ENCODE peak calls at places on chromosomes 5 and 9, in eight cellular contexts. W is lower leg skin, X is stomach, P is IMR-90, R is AG04449, Q is activated B cell treated with CpG ODN at 0.5 μM for 24 hours, B is SK-N-SH, N is dorsolateral prefrontal cortex. A is an unnamed sample.

GRCh38 chr5:6576861-6577501 is 55.9 kb downstream of the NSUN2 start:
- DNase-seq in W (peak), X (no peak), P (peak), R (no peak), Q (no peak), B (peak), N (no peak), A (no peak)

GRCh38 chr5:153900703-153901395 is 137.9 kb downstream of the FAM114A2 start:
- DNase-seq in W (no peak), X (no peak), P (peak), R (peak), Q (no peak), B (no peak), N (no peak), A (no peak)

GRCh38 chr9:35538361-35539234 is 48.7 kb downstream of the RUSC2 start:
- DNase-seq in W (peak), X (peak), P (peak), R (no peak), Q (no peak), B (peak), N (peak), A (peak)

GRCh38 chr9:38435526-38435925 is 11.3 kb upstream of the IGFBPL1 start:
- DNase-seq in W (no peak), X (no peak), P (no peak), R (no peak), Q (no peak), B (no peak), N (no peak), A (no peak)

GRCh38 chr5:124527220-124527991 is 219.0 kb downstream of the ZNF608 start:
- DNase-seq in W (no peak), X (no peak), P (peak), R (no peak), Q (no peak), B (no peak), N (no peak), A (no peak)

GRCh38 chr9:37969130-37969529 is 65.2 kb upstream of the SLC25A51 start:
- DNase-seq in W (no peak), X (peak), P (peak), R (no peak), Q (no peak), B (no peak), N (no peak), A (no peak)

GRCh38 chr5:178434851-178435250 is 155.3 kb downstream of the COL23A1 start:
- DNase-seq in W (peak), X (no peak), P (no peak), R (no peak), Q (no peak), B (peak), N (no peak), A (no peak)

GRCh38 chr9:114906922-114907571 is 23.3 kb downstream of the TNFSF8 start:
- DNase-seq in W (no peak), X (no peak), P (peak), R (no peak), Q (no peak), B (peak), N (no peak), A (no peak)

GRCh38 chr5:177473461-177473991 is at the start of gene DBN1:
- DNase-seq in W (no peak), X (peak), P (no peak), R (no peak), Q (peak), B (peak), N (no peak), A (no peak)

GRCh38 chr5:131379723-131380122 is 115.9 kb downstream of the CDC42SE2 start:
- DNase-seq in W (no peak), X (no peak), P (peak), R (no peak), Q (peak), B (no peak), N (no peak), A (no peak)

GRCh38 chr9:70421272-70422180 is 7.1 kb upstream of the KLF9 start:
- DNase-seq in W (no peak), X (no peak), P (peak), R (no peak), Q (no peak), B (no peak), N (no peak), A (no peak)

GRCh38 chr9:94817291-94818195 is 91.0 kb downstream of the AOPEP start:
- DNase-seq in W (no peak), X (no peak), P (no peak), R (no peak), Q (no peak), B (no peak), N (no peak), A (no peak)

GRCh38 chr9:104608336-104608735 is 2.9 kb upstream of the OR13C2 start:
- DNase-seq in W (no peak), X (no peak), P (no peak), R (no peak), Q (no peak), B (no peak), N (no peak), A (no peak)

GRCh38 chr5:35859101-35859661 is 2.5 kb downstream of the IL7R start:
- DNase-seq in W (no peak), X (no peak), P (peak), R (no peak), Q (no peak), B (no peak), N (no peak), A (no peak)

GRCh38 chr5:40879163-40879942 is 29.9 kb upstream of the C7 start:
- DNase-seq in W (no peak), X (no peak), P (peak), R (no peak), Q (no peak), B (peak), N (no peak), A (no peak)

GRCh38 chr5:77867194-77867691 is 91.1 kb upstream of the TBCA start:
- DNase-seq in W (no peak), X (no peak), P (peak), R (no peak), Q (no peak), B (peak), N (no peak), A (no peak)

GRCh38 chr5:179802950-179803562 is 3.6 kb downstream of the MGAT4B start:
- DNase-seq in W (peak), X (no peak), P (no peak), R (no peak), Q (no peak), B (no peak), N (no peak), A (no peak)

GRCh38 chr5:93422652-93423332 is 158.2 kb downstream of the NR2F1-AS1 start:
- DNase-seq in W (no peak), X (no peak), P (no peak), R (no peak), Q (no peak), B (peak), N (no peak), A (no peak)

GRCh38 chr5:95962785-95963184 is 1.1 kb upstream of the ELL2 start:
- DNase-seq in W (no peak), X (no peak), P (no peak), R (no peak), Q (no peak), B (no peak), N (no peak), A (no peak)

GRCh38 chr5:79793722-79794121 is 104.1 kb downstream of the CMYA5 start:
- DNase-seq in W (no peak), X (no peak), P (no peak), R (no peak), Q (no peak), B (no peak), N (no peak), A (no peak)

GRCh38 chr5:133635051-133635450 is 22.7 kb upstream of the FSTL4 start:
- DNase-seq in W (no peak), X (no peak), P (peak), R (no peak), Q (no peak), B (no peak), N (no peak), A (no peak)

GRCh38 chr5:144191998-144192397 is 21.3 kb downstream of the KCTD16 start:
- DNase-seq in W (no peak), X (no peak), P (peak), R (no peak), Q (no peak), B (no peak), N (no peak), A (no peak)

GRCh38 chr5:103466494-103466893 is 96.1 kb downstream of the NUDT12 start:
- DNase-seq in W (no peak), X (no peak), P (peak), R (no peak), Q (no peak), B (no peak), N (no peak), A (no peak)

GRCh38 chr5:88058625-88059024 is 210.0 kb downstream of the TMEM161B start:
- DNase-seq in W (no peak), X (no peak), P (no peak), R (no peak), Q (no peak), B (no peak), N (no peak), A (no peak)

GRCh38 chr9:129419382-129419899 is 201.5 kb downstream of the C9orf50 start:
- DNase-seq in W (no peak), X (no peak), P (no peak), R (no peak), Q (no peak), B (no peak), N (no peak), A (no peak)

GRCh38 chr5:26388946-26389345 is 649.4 kb downstream of the CDH9 start:
- DNase-seq in W (no peak), X (no peak), P (no peak), R (no peak), Q (no peak), B (no peak), N (no peak), A (no peak)

GRCh38 chr9:78756813-78757510 is 460.0 kb downstream of the PSAT1 start:
- DNase-seq in W (no peak), X (no peak), P (no peak), R (no peak), Q (no peak), B (no peak), N (no peak), A (no peak)

GRCh38 chr5:102895976-102896375 is 140.9 kb downstream of the PAM start:
- DNase-seq in W (no peak), X (no peak), P (no peak), R (no peak), Q (no peak), B (no peak), N (no peak), A (no peak)

GRCh38 chr5:142506756-142507155 is 179.1 kb downstream of the FGF1 start:
- DNase-seq in W (no peak), X (no peak), P (no peak), R (no peak), Q (no peak), B (no peak), N (no peak), A (no peak)

GRCh38 chr5:142499591-142500384 is 175.0 kb upstream of the SPRY4 start:
- DNase-seq in W (no peak), X (no peak), P (no peak), R (no peak), Q (no peak), B (no peak), N (no peak), A (no peak)

GRCh38 chr5:142506046-142506445 is 179.8 kb downstream of the FGF1 start:
- DNase-seq in W (no peak), X (no peak), P (peak), R (no peak), Q (no peak), B (no peak), N (no peak), A (no peak)

GRCh38 chr5:142500506-142500905 is 175.7 kb upstream of the SPRY4 start:
- DNase-seq in W (no peak), X (no peak), P (no peak), R (no peak), Q (no peak), B (no peak), N (no peak), A (no peak)

DNA sequence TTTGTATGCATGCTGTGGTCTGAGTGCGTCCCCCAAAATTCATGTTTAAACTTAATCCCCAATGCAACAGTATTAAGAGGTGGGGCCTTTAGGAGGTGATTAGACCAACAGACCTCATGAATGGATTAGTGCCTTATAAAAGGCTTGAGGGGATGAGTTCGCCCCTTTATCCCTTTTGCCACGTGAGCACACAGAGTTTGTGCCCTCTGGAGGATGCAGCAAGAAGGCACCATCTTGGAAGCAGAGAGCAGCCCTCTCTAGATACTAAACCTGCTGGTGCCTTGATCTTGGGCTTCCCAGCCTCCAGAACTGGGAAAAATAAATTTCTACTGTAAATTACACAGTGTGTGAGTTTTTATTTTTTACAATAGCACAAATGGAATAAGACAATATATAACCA is 177.1 kb upstream of the SPRY4 start:
- DNase-seq in W (no peak), X (no peak), P (no peak), R (no peak), Q (no peak), B (no peak), N (no peak), A (no peak)
- TF ChIP-seq CTCF in W (no peak), X (no peak), P (no peak), R (no peak), Q (no peak), B (no peak), N (no peak), A (no peak)

GRCh38 chr9:109182940-109183798 is 16.1 kb upstream of the FRRS1L start:
- DNase-seq in W (peak), X (peak), P (peak), R (no peak), Q (no peak), B (peak), N (no peak), A (no peak)
- TF ChIP-seq CTCF in W (no peak), X (peak), P (peak), R (peak), Q (no peak), B (peak), N (peak), A (peak)

GRCh38 chr9:11045589-11045988 is 432.8 kb upstream of the PTPRD start:
- DNase-seq in W (no peak), X (no peak), P (no peak), R (no peak), Q (no peak), B (no peak), N (no peak), A (no peak)
- TF ChIP-seq CTCF in W (no peak), X (no peak), P (no peak), R (no peak), Q (no peak), B (no peak), N (no peak), A (no peak)

DNA sequence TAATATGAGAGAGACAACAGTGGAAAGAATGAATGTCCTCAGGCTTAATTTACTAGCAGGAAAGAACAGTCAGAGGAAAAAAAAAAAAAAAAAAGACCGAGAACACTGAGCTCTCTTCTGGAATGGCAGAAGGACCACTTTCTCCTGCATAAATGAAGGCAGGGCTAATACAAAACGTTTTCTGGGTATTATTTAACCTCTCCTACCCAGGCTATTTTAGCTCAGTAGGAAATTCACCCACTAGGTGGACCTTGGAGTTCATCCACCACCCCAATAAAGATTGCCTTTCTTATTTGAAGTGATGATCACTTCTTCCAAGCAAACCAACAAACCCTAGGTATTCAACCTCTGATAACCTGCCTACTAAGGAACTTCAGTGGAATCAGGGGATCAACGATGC is 3.7 kb downstream of the GLIS3 start:
- DNase-seq in W (no peak), X (no peak), P (no peak), R (no peak), Q (no peak), B (no peak), N (no peak), A (no peak)
- TF ChIP-seq CTCF in W (no peak), X (no peak), P (no peak), R (no peak), Q (no peak), B (peak), N (no peak), A (no peak)

DNA sequence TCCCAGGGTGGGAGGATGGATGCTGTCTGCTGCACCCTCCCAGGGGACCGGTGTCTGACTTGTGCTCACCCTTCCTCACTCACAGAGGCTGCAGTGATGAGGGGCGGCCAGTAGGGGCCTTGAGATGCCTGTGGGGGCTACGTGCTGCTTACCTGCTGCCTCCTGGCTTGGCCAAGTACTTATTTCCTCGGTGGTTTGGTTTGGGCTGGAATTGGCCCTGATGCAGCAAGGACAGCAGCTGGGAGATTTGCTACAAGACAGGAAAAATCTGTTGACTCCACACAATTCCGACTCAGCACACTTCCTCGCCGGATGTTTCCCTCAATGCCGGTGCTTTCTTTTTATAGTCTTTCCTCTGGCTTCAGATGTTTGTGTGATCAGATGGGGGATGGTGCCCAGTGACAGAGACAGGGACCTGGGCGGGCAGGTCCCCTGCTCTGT is 6.6 kb downstream of the PCDH12 start:
- DNase-seq in W (peak), X (no peak), P (no peak), R (no peak), Q (no peak), B (peak), N (no peak), A (no peak)
- TF ChIP-seq CTCF in W (no peak), X (no peak), P (peak), R (peak), Q (no peak), B (peak), N (no peak), A (peak)

GRCh38 chr9:101706261-101706798 is 32.1 kb downstream of the GRIN3A start:
- DNase-seq in W (no peak), X (no peak), P (no peak), R (no peak), Q (no peak), B (no peak), N (no peak), A (no peak)

GRCh38 chr9:101702257-101702656 is 36.2 kb downstream of the GRIN3A start:
- DNase-seq in W (no peak), X (no peak), P (no peak), R (no peak), Q (no peak), B (no peak), N (no peak), A (no peak)

GRCh38 chr9:101707708-101708107 is 30.7 kb downstream of the GRIN3A start:
- DNase-seq in W (no peak), X (no peak), P (no peak), R (no peak), Q (no peak), B (no peak), N (no peak), A (no peak)

GRCh38 chr9:101706929-101707328 is 31.5 kb downstream of the GRIN3A start:
- DNase-seq in W (no peak), X (no peak), P (no peak), R (no peak), Q (no peak), B (peak), N (no peak), A (no peak)

GRCh38 chr9:101705135-101705661 is 33.2 kb downstream of the GRIN3A start:
- DNase-seq in W (peak), X (no peak), P (no peak), R (no peak), Q (no peak), B (no peak), N (peak), A (peak)
- TF ChIP-seq CTCF in W (no peak), X (no peak), P (no peak), R (peak), Q (no peak), B (no peak), N (no peak), A (no peak)

GRCh38 chr9:124130277-124131075 is 118.9 kb downstream of the LHX2 start:
- DNase-seq in W (no peak), X (no peak), P (no peak), R (no peak), Q (no peak), B (no peak), N (no peak), A (no peak)

GRCh38 chr9:124134526-124134925 is 123.0 kb downstream of the LHX2 start:
- DNase-seq in W (peak), X (no peak), P (no peak), R (no peak), Q (no peak), B (no peak), N (no peak), A (no peak)

GRCh38 chr9:124132671-124133147 is 121.1 kb downstream of the LHX2 start:
- DNase-seq in W (peak), X (no peak), P (peak), R (no peak), Q (no peak), B (no peak), N (no peak), A (no peak)

GRCh38 chr9:124135813-124136365 is 121.9 kb upstream of the NEK6 start:
- DNase-seq in W (peak), X (no peak), P (no peak), R (no peak), Q (no peak), B (no peak), N (no peak), A (no peak)

DNA sequence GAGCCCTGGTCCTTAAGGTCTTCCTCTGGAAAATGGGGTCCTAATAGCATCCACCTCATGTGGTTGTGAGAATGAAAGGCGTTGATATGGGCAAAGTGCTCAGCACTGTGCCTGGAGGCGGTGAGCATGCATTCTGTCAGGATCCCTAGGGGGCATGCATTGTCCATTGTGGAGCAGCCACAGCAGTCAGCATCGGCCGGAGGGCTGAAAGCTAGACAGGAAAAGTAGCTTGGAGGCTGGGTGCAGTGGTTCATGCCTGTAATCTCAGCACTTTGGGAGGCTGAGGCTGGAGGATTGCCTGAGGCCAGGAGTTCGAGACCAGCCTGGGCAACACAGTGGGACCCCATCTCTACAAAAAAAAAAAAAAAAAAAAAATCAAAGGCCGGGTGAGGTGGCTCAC is 122.2 kb downstream of the LHX2 start:
- DNase-seq in W (peak), X (peak), P (peak), R (no peak), Q (no peak), B (no peak), N (peak), A (no peak)
- TF ChIP-seq CTCF in W (no peak), X (peak), P (peak), R (peak), Q (no peak), B (no peak), N (no peak), A (no peak)

GRCh38 chr5:43120720-43121564 is at the start of gene ZNF131:
- DNase-seq in W (peak), X (peak), P (peak), R (peak), Q (peak), B (peak), N (peak), A (peak)
- TF ChIP-seq CTCF in W (no peak), X (no peak), P (no peak), R (no peak), Q (no peak), B (no peak), N (no peak), A (no peak)

DNA sequence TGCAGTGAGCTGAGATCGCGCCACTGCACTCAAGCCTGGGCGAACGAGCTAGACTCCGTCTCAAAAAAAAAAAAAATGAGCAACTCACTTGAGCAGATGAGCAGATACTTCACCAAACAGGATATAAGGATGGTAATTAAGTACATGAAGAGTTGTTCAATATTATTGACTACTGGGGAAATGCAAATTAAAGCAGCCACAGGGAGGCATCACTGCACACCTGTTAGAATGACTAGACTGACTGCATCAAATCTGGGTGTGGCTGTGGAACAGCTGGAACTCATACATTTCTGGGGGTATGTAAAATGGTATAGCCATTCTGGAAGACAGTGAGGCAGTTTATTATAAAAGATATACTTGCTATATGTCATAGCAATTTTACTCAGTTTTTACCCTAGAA is 93.0 kb downstream of the WNK2 start:
- DNase-seq in W (no peak), X (peak), P (no peak), R (no peak), Q (no peak), B (no peak), N (no peak), A (no peak)
- TF ChIP-seq CTCF in W (no peak), X (no peak), P (no peak), R (no peak), Q (no peak), B (no peak), N (no peak), A (no peak)

A was measured in mesothelial cell of epicardium.